ENCODE peak calls at places on chromosomes 7 and 10, in six cellular contexts. L is AG04450; F is effector memory CD4-positive, alpha-beta T cell; S is A549; K is HCT116; G is WERI-Rb-1. U is an unnamed sample.

GRCh38 chr7:70134029-70134445 is 535.8 kb downstream of the AUTS2 start:
- DNase-seq in G (no peak), F (no peak), L (no peak), S (no peak), K (no peak), U (no peak)

GRCh38 chr10:133230387-133231195 is 574 bp downstream of the UTF1 start:
- DNase-seq in F (no peak), K (no peak), G (no peak), L (no peak), S (peak; percentile 48), U (no peak)

GRCh38 chr7:120856621-120857352 is 1.2 kb downstream of the TSPAN12 start:
- DNase-seq in S (peak; percentile 39), K (peak; percentile 29), L (no peak), G (peak; percentile 74), F (no peak), U (no peak)

GRCh38 chr10:117537436-117537903 is 5.1 kb upstream of the EMX2 start:
- DNase-seq in G (no peak), S (peak; percentile 25), L (no peak), F (no peak), K (no peak), U (no peak)

GRCh38 chr7:47326220-47326619 is 255.7 kb downstream of the TNS3 start:
- DNase-seq in K (no peak), F (no peak), G (peak; percentile 40), L (peak; percentile 53), S (no peak), U (no peak)

GRCh38 chr7:149799397-149800168 is 26.2 kb upstream of the ZNF467 start:
- DNase-seq in K (no peak), S (peak; percentile 22), G (peak; percentile 73), L (no peak), F (peak; percentile 31), U (peak; percentile 62)

GRCh38 chr7:5063698-5064097 is 18.0 kb downstream of the RBAK start:
- DNase-seq in L (no peak), F (no peak), K (no peak), G (no peak), S (no peak), U (no peak)

GRCh38 chr7:117750612-117751563 is 122.4 kb downstream of the CTTNBP2 start:
- DNase-seq in S (peak; percentile 24), K (no peak), G (no peak), F (no peak), L (no peak), U (no peak)

GRCh38 chr10:131195116-131195515 is 116.4 kb downstream of the TCERG1L start:
- DNase-seq in S (no peak), G (no peak), L (no peak), K (no peak), F (no peak), U (no peak)

GRCh38 chr7:82109288-82109687 is 334.3 kb downstream of the CACNA2D1 start:
- DNase-seq in L (no peak), K (no peak), G (no peak), S (peak; percentile 39), F (no peak), U (no peak)

GRCh38 chr7:141128506-141128905 is 54.6 kb downstream of the TMEM178B start:
- DNase-seq in L (no peak), K (no peak), S (no peak), G (no peak), F (no peak), U (no peak)

DNA sequence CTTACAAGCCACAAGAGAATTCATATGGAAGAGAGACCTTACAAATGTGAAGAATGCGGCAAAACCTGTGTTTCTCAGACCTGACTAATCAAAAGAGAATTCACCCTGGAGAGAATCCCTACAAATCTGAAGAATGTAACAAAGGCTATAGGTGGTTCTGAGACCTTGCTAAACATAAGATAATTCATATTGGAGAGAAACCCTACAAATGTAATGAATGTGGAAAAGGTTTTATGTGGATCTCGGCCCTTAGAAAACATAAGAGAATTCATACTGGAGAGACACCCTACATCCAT is 33.4 kb downstream of the ZNF727 start:
- DNase-seq in K (no peak), L (no peak), F (no peak), S (no peak), G (no peak), U (no peak)
- H3K9me3 ChIP-seq in K (peaks cover 49% of the 10 kb centered on the region), L (peaks cover 33% of the 10 kb centered on the region), F (peaks cover 57% of the 10 kb centered on the region), S (peaks cover 64% of the 10 kb centered on the region), G (peaks cover 5% of the 10 kb centered on the region), U (peaks cover 17% of the 10 kb centered on the region)

GRCh38 chr7:158329686-158330085 is 257.9 kb downstream of the PTPRN2 start:
- DNase-seq in F (no peak), L (no peak), G (no peak), K (no peak), S (no peak), U (no peak)
- H3K9me3 ChIP-seq in F (no peaks in the 10 kb centered on the region), L (peaks cover 70% of the 10 kb centered on the region), G (no peaks in the 10 kb centered on the region), K (peaks cover 6% of the 10 kb centered on the region), S (peaks cover 12% of the 10 kb centered on the region), U (no peaks in the 10 kb centered on the region)

GRCh38 chr7:96612034-96612433 is 97.6 kb downstream of the SEM1 start:
- DNase-seq in L (no peak), F (no peak), S (no peak), G (no peak), K (no peak), U (no peak)

GRCh38 chr7:96614154-96614867 is 95.3 kb downstream of the SEM1 start:
- DNase-seq in G (no peak), L (no peak), K (no peak), S (no peak), F (no peak), U (no peak)
- H3K9me3 ChIP-seq in G (no peaks in the 10 kb centered on the region), L (no peaks in the 10 kb centered on the region), K (no peaks in the 10 kb centered on the region), S (peaks cover 3% of the 10 kb centered on the region), F (peaks cover 4% of the 10 kb centered on the region), U (no peaks in the 10 kb centered on the region)

GRCh38 chr10:75014516-75015230 is 96.8 kb upstream of the SAMD8 start:
- DNase-seq in G (no peak), F (peak; percentile 12), L (no peak), K (no peak), S (no peak), U (peak; percentile 15)

GRCh38 chr10:75011221-75011620 is 100.2 kb upstream of the SAMD8 start:
- DNase-seq in S (no peak), F (no peak), L (no peak), G (no peak), K (no peak), U (no peak)

GRCh38 chr10:75012471-75012870 is 99.0 kb upstream of the SAMD8 start:
- DNase-seq in S (no peak), G (no peak), L (no peak), K (no peak), F (no peak), U (no peak)

GRCh38 chr10:75013522-75013921 is 97.9 kb upstream of the SAMD8 start:
- DNase-seq in F (no peak), G (no peak), S (no peak), K (no peak), L (no peak), U (no peak)

DNA sequence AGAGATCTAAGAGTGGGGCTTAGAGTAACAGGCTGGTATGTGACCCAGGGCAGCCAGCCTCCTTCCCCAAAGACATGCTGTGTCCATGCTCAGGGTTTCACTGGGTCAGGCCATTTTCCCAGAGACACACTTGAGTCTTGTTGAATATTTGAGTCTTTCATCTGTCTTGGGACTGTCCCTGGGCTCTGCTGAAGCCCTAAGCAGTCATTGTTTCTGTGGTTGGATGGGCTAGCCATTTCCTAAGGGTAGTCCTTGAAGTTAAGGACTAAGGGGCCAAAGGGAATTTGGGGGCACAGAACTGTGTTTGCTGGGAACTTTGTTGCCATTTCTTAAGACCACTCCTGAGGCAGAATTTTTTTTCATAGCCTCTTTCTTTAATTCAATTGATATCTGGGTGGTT is 98.4 kb upstream of the SAMD8 start:
- DNase-seq in L (no peak), S (no peak), K (no peak), F (no peak), G (no peak), U (no peak)
- H3K9me3 ChIP-seq in L (no peaks in the 10 kb centered on the region), S (no peaks in the 10 kb centered on the region), K (no peaks in the 10 kb centered on the region), F (no peaks in the 10 kb centered on the region), G (no peaks in the 10 kb centered on the region), U (no peaks in the 10 kb centered on the region)

GRCh38 chr7:26562841-26563240 is 271.2 kb downstream of the SNX10 start:
- DNase-seq in F (no peak), S (no peak), G (no peak), K (no peak), L (no peak), U (no peak)
- H3K9me3 ChIP-seq in F (no peaks in the 10 kb centered on the region), S (no peaks in the 10 kb centered on the region), G (peaks cover 2% of the 10 kb centered on the region), K (no peaks in the 10 kb centered on the region), L (peaks cover 2% of the 10 kb centered on the region), U (no peaks in the 10 kb centered on the region)

DNA sequence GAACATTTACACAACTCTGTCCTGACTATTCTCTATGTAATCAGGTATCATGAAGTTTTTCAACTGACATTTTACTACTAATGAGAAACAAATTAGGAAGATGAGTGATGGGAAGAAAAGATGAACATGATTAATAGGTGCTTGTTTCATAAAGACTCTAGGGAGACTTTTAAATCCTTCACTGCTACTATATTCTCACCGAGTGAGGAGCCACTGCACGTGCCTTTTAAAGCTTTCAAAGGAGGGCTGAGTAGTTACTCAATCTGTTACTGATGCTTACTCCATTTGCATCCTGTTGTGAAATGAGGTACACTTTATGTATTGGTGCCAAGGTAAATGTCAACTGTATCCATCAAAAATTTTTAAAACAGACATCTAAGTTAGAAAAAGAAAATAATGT is 1.3 kb upstream of the COMMD3 start:
- DNase-seq in K (no peak), S (no peak), L (no peak), F (no peak), G (no peak), U (no peak)
- H3K9me3 ChIP-seq in K (no peaks in the 10 kb centered on the region), S (no peaks in the 10 kb centered on the region), L (no peaks in the 10 kb centered on the region), F (no peaks in the 10 kb centered on the region), G (no peaks in the 10 kb centered on the region), U (no peaks in the 10 kb centered on the region)